ENCODE peak calls at places on chromosome 7, in four cellular contexts. C, H, O and F are unnamed samples.

GRCh38 chr7:138515001-138515528 is 55.0 kb downstream of the TRIM24 start:
- DNase-seq in C (no peak), H (peak), O (no peak), F (no peak)

GRCh38 chr7:110253083-110253482 is 837.8 kb upstream of the LRRN3 start:
- DNase-seq in C (no peak), H (no peak), O (no peak), F (no peak)

GRCh38 chr7:668139-668871 is 58.2 kb upstream of the DNAAF5 start:
- DNase-seq in C (no peak), H (no peak), O (no peak), F (no peak)

GRCh38 chr7:52936750-52937149 is 98.7 kb upstream of the POM121L12 start:
- DNase-seq in C (no peak), H (no peak), O (no peak), F (no peak)

GRCh38 chr7:19069842-19070241 is 47.6 kb downstream of the TWIST1 start:
- DNase-seq in C (no peak), H (no peak), O (no peak), F (no peak)

GRCh38 chr7:13181221-13181620 is 493.8 kb downstream of the ARL4A start:
- DNase-seq in C (no peak), H (no peak), O (no peak), F (no peak)

GRCh38 chr7:20362574-20363253 is 32.0 kb downstream of the ITGB8 start:
- DNase-seq in C (no peak), H (no peak), O (no peak), F (no peak)

GRCh38 chr7:100372256-100372655 is 1.0 kb upstream of the PILRA start:
- DNase-seq in C (no peak), H (no peak), O (no peak), F (peak)

GRCh38 chr7:152871005-152871677 is 111.6 kb downstream of the ACTR3B start:
- DNase-seq in C (no peak), H (no peak), O (no peak), F (no peak)

GRCh38 chr7:158966780-158967390 is 110.5 kb downstream of the DYNC2I1 start:
- DNase-seq in C (no peak), H (no peak), O (no peak), F (no peak)

GRCh38 chr7:77258014-77258413 is 58.4 kb upstream of the FGL2 start:
- DNase-seq in C (no peak), H (no peak), O (no peak), F (peak)

GRCh38 chr7:75986147-75986781 is 8.1 kb downstream of the TMEM120A start:
- DNase-seq in C (no peak), H (no peak), O (no peak), F (no peak)

GRCh38 chr7:30380294-30380693 is 95.9 kb downstream of the ZNRF2 start:
- DNase-seq in C (no peak), H (no peak), O (no peak), F (no peak)

GRCh38 chr7:134154581-134155130 is 27.5 kb downstream of the LRGUK start:
- DNase-seq in C (no peak), H (no peak), O (no peak), F (no peak)

GRCh38 chr7:44048031-44048795 is 3.7 kb downstream of the DBNL start:
- DNase-seq in C (no peak), H (no peak), O (no peak), F (no peak)

GRCh38 chr7:115008465-115009114 is 86.7 kb downstream of the MDFIC start:
- DNase-seq in C (no peak), H (no peak), O (no peak), F (no peak)